ENCODE peak calls at places on chromosomes 2 and 18, in four cellular contexts. One of them, this sample, is unnamed. For H3K36me3, the result is how much of the 10 kb centered on the place peaks cover.

GRCh38 chr2:164697688-164698290 is 76.5 kb upstream of the GRB14 start:
- DNase-seq in effector memory CD4-positive, alpha-beta T cell: no peak
- DNase-seq in heart left ventricle: no peak
- DNase-seq in astrocyte: no peak
- DNase-seq in this sample: peak

GRCh38 chr2:238159676-238160205 is 971 bp downstream of the ERFE start:
- DNase-seq in effector memory CD4-positive, alpha-beta T cell: no peak
- DNase-seq in heart left ventricle: no peak
- DNase-seq in astrocyte: no peak
- DNase-seq in this sample: no peak

GRCh38 chr2:11073251-11073650 is 82.0 kb upstream of the SLC66A3 start:
- DNase-seq in effector memory CD4-positive, alpha-beta T cell: no peak
- DNase-seq in heart left ventricle: no peak
- DNase-seq in astrocyte: no peak
- DNase-seq in this sample: peak

GRCh38 chr2:128363991-128364390 is 45.3 kb upstream of the HS6ST1 start:
- DNase-seq in effector memory CD4-positive, alpha-beta T cell: no peak
- DNase-seq in heart left ventricle: no peak
- DNase-seq in astrocyte: no peak
- DNase-seq in this sample: no peak

GRCh38 chr2:217610411-217610814 is 392.4 kb downstream of the TNS1 start:
- DNase-seq in effector memory CD4-positive, alpha-beta T cell: no peak
- DNase-seq in heart left ventricle: no peak
- DNase-seq in astrocyte: no peak
- DNase-seq in this sample: no peak

GRCh38 chr2:121529439-121530209 is 1.1 kb upstream of the RNU4ATAC start:
- DNase-seq in effector memory CD4-positive, alpha-beta T cell: peak
- DNase-seq in heart left ventricle: peak
- DNase-seq in astrocyte: peak
- DNase-seq in this sample: no peak

GRCh38 chr2:241482556-241482955 is 25.8 kb downstream of the STK25 start:
- DNase-seq in effector memory CD4-positive, alpha-beta T cell: no peak
- DNase-seq in heart left ventricle: no peak
- DNase-seq in astrocyte: no peak
- DNase-seq in this sample: no peak

GRCh38 chr2:149743842-149744468 is 156.4 kb upstream of the MMADHC start:
- DNase-seq in effector memory CD4-positive, alpha-beta T cell: no peak
- DNase-seq in heart left ventricle: no peak
- DNase-seq in astrocyte: peak
- DNase-seq in this sample: no peak

GRCh38 chr2:15918761-15919356 is 21.5 kb upstream of the MYCN start:
- DNase-seq in effector memory CD4-positive, alpha-beta T cell: no peak
- DNase-seq in heart left ventricle: no peak
- DNase-seq in astrocyte: no peak
- DNase-seq in this sample: no peak

GRCh38 chr2:64581018-64581417 is 56.9 kb downstream of the AFTPH start:
- DNase-seq in effector memory CD4-positive, alpha-beta T cell: no peak
- DNase-seq in heart left ventricle: no peak
- DNase-seq in astrocyte: no peak
- DNase-seq in this sample: no peak

GRCh38 chr2:99821572-99822369 is 320.6 kb downstream of the AFF3 start:
- DNase-seq in effector memory CD4-positive, alpha-beta T cell: no peak
- DNase-seq in heart left ventricle: no peak
- DNase-seq in astrocyte: peak
- DNase-seq in this sample: no peak

GRCh38 chr2:48749820-48750739 is 5.4 kb downstream of the LHCGR start:
- DNase-seq in effector memory CD4-positive, alpha-beta T cell: no peak
- DNase-seq in heart left ventricle: no peak
- DNase-seq in astrocyte: no peak
- DNase-seq in this sample: peak

GRCh38 chr2:215028231-215028630 is 110.2 kb downstream of the ABCA12 start:
- DNase-seq in effector memory CD4-positive, alpha-beta T cell: no peak
- DNase-seq in heart left ventricle: no peak
- DNase-seq in astrocyte: peak
- DNase-seq in this sample: no peak

GRCh38 chr2:25829377-25829704 is 48.9 kb downstream of the ASXL2 start:
- DNase-seq in effector memory CD4-positive, alpha-beta T cell: no peak
- DNase-seq in heart left ventricle: no peak
- DNase-seq in astrocyte: no peak
- DNase-seq in this sample: no peak

GRCh38 chr2:60707750-60708371 is 48.2 kb upstream of the PAPOLG start:
- DNase-seq in effector memory CD4-positive, alpha-beta T cell: no peak
- DNase-seq in heart left ventricle: no peak
- DNase-seq in astrocyte: peak
- DNase-seq in this sample: peak

GRCh38 chr2:106960633-106961205 is 74.8 kb upstream of the ST6GAL2 start:
- DNase-seq in effector memory CD4-positive, alpha-beta T cell: no peak
- DNase-seq in heart left ventricle: no peak
- DNase-seq in astrocyte: peak
- DNase-seq in this sample: no peak

GRCh38 chr2:201515573-201516246 is 64.2 kb downstream of the STRADB start:
- DNase-seq in effector memory CD4-positive, alpha-beta T cell: no peak
- DNase-seq in heart left ventricle: no peak
- DNase-seq in astrocyte: no peak
- DNase-seq in this sample: no peak

GRCh38 chr2:119744335-119744939 is 15.3 kb upstream of the PTPN4 start:
- DNase-seq in effector memory CD4-positive, alpha-beta T cell: no peak
- DNase-seq in heart left ventricle: no peak
- DNase-seq in astrocyte: no peak
- DNase-seq in this sample: no peak

GRCh38 chr2:177778472-177778871 is 294.1 kb downstream of the PDE11A start:
- DNase-seq in effector memory CD4-positive, alpha-beta T cell: no peak
- DNase-seq in heart left ventricle: no peak
- DNase-seq in astrocyte: no peak
- DNase-seq in this sample: no peak

GRCh38 chr18:79825913-79826312 is 28.2 kb downstream of the KCNG2 start:
- DNase-seq in effector memory CD4-positive, alpha-beta T cell: no peak
- DNase-seq in heart left ventricle: no peak
- DNase-seq in astrocyte: no peak
- DNase-seq in this sample: no peak

GRCh38 chr2:152743004-152743403 is 24.6 kb downstream of the ARL6IP6 start:
- DNase-seq in effector memory CD4-positive, alpha-beta T cell: no peak
- DNase-seq in heart left ventricle: no peak
- DNase-seq in astrocyte: no peak
- DNase-seq in this sample: peak

GRCh38 chr2:210544839-210545238 is 11.6 kb upstream of the CPS1 start:
- DNase-seq in effector memory CD4-positive, alpha-beta T cell: no peak
- DNase-seq in heart left ventricle: no peak
- DNase-seq in astrocyte: no peak
- DNase-seq in this sample: no peak

GRCh38 chr2:107556038-107556627 is 270.6 kb upstream of the RGPD4 start:
- DNase-seq in effector memory CD4-positive, alpha-beta T cell: no peak
- DNase-seq in heart left ventricle: no peak
- DNase-seq in astrocyte: no peak
- DNase-seq in this sample: peak

GRCh38 chr2:207879536-207879935 is 109.8 kb upstream of the FZD5 start:
- DNase-seq in effector memory CD4-positive, alpha-beta T cell: no peak
- DNase-seq in heart left ventricle: no peak
- DNase-seq in astrocyte: peak
- DNase-seq in this sample: no peak

GRCh38 chr2:227341553-227341952 is 16.5 kb downstream of the MFF start:
- DNase-seq in effector memory CD4-positive, alpha-beta T cell: no peak
- DNase-seq in heart left ventricle: no peak
- DNase-seq in astrocyte: no peak
- DNase-seq in this sample: no peak

GRCh38 chr2:227340106-227340505 is 15.1 kb downstream of the MFF start:
- DNase-seq in effector memory CD4-positive, alpha-beta T cell: no peak
- DNase-seq in heart left ventricle: no peak
- DNase-seq in astrocyte: no peak
- DNase-seq in this sample: no peak

GRCh38 chr2:227339098-227339599 is 14.1 kb downstream of the MFF start:
- DNase-seq in effector memory CD4-positive, alpha-beta T cell: no peak
- DNase-seq in heart left ventricle: no peak
- DNase-seq in astrocyte: no peak
- DNase-seq in this sample: no peak

GRCh38 chr2:227335713-227336112 is 10.7 kb downstream of the MFF start:
- DNase-seq in effector memory CD4-positive, alpha-beta T cell: no peak
- DNase-seq in heart left ventricle: no peak
- DNase-seq in astrocyte: no peak
- DNase-seq in this sample: no peak
- H3K36me3 ChIP-seq in effector memory CD4-positive, alpha-beta T cell: under half
- H3K36me3 ChIP-seq in heart left ventricle: half or more
- H3K36me3 ChIP-seq in astrocyte: under half
- H3K36me3 ChIP-seq in this sample: half or more

DNA sequence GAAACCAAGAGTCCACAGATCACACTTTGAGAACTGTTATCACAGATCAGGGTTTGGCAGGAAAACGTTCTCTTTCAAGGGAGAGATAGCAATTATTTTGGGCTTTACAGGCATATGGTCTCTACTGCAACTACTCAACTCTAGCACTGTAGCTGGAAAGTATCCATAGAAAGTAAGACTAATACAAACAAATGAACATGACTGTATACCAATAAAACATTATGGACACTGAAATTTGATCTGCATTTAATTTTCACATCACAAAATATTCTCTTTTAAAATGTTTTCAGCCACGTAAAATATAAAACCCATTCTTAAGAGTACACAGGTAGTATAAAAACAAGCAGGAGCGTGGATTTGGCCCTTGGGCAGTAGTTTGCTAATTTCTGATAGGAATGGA is 100.5 kb downstream of the TRIP12 start:
- DNase-seq in effector memory CD4-positive, alpha-beta T cell: no peak
- DNase-seq in heart left ventricle: no peak
- DNase-seq in astrocyte: no peak
- DNase-seq in this sample: no peak
- H3K36me3 ChIP-seq in effector memory CD4-positive, alpha-beta T cell: under half
- H3K36me3 ChIP-seq in heart left ventricle: half or more
- H3K36me3 ChIP-seq in astrocyte: under half
- H3K36me3 ChIP-seq in this sample: under half

GRCh38 chr18:56606623-56607022 is 31.8 kb downstream of the TXNL1 start:
- DNase-seq in effector memory CD4-positive, alpha-beta T cell: no peak
- DNase-seq in heart left ventricle: no peak
- DNase-seq in astrocyte: no peak
- DNase-seq in this sample: no peak
- H3K36me3 ChIP-seq in effector memory CD4-positive, alpha-beta T cell: under half
- H3K36me3 ChIP-seq in heart left ventricle: half or more
- H3K36me3 ChIP-seq in astrocyte: under half
- H3K36me3 ChIP-seq in this sample: half or more

GRCh38 chr2:216424305-216424704 is 12.0 kb downstream of the SMARCAL1 start:
- DNase-seq in effector memory CD4-positive, alpha-beta T cell: no peak
- DNase-seq in heart left ventricle: no peak
- DNase-seq in astrocyte: no peak
- DNase-seq in this sample: no peak
- H3K36me3 ChIP-seq in effector memory CD4-positive, alpha-beta T cell: half or more
- H3K36me3 ChIP-seq in heart left ventricle: half or more
- H3K36me3 ChIP-seq in astrocyte: under half
- H3K36me3 ChIP-seq in this sample: half or more

DNA sequence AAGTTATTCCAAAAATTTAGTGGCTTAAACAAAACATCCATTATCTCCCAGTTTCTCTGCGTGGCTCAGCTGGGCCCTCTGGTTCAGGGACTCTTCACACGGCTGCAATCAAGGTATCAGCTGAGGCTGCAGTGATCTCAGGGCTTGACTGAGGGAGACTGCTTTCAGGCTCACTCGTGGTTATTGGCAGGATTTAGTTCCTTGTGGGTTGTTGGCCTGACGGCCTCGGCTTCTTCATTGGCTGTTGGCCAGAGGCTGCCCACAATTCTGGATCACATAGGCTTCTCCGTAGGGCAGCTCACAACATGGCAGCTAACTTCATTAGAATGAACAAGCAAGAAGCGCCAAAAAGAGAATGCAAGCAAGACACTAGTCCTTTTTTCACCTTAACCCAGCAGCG is 90.1 kb downstream of the ABI2 start:
- DNase-seq in effector memory CD4-positive, alpha-beta T cell: no peak
- DNase-seq in heart left ventricle: no peak
- DNase-seq in astrocyte: peak
- DNase-seq in this sample: no peak
- H3K36me3 ChIP-seq in effector memory CD4-positive, alpha-beta T cell: under half
- H3K36me3 ChIP-seq in heart left ventricle: half or more
- H3K36me3 ChIP-seq in astrocyte: under half
- H3K36me3 ChIP-seq in this sample: under half

DNA sequence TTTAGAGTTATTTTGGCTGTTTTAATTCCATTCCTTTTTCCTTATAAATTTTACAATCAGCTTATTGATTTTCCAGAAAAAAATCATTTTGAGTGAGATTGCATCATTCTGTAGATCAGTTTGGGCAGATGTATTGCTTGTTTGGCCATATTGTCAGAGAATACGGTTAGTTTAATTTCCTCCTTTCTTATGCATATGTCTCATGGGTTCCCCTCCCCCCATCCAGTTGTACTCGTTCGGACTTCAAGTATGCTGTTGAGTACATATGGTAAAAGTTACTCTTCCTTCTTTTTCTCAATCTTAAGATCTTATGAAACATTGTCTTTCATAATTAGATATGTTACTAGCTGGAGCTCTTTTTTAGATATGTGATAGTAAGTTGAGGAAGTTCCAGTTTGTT is 131.2 kb upstream of the TTC27 start:
- DNase-seq in effector memory CD4-positive, alpha-beta T cell: no peak
- DNase-seq in heart left ventricle: no peak
- DNase-seq in astrocyte: no peak
- DNase-seq in this sample: no peak
- H3K36me3 ChIP-seq in effector memory CD4-positive, alpha-beta T cell: under half
- H3K36me3 ChIP-seq in heart left ventricle: half or more
- H3K36me3 ChIP-seq in astrocyte: under half
- H3K36me3 ChIP-seq in this sample: half or more

DNA sequence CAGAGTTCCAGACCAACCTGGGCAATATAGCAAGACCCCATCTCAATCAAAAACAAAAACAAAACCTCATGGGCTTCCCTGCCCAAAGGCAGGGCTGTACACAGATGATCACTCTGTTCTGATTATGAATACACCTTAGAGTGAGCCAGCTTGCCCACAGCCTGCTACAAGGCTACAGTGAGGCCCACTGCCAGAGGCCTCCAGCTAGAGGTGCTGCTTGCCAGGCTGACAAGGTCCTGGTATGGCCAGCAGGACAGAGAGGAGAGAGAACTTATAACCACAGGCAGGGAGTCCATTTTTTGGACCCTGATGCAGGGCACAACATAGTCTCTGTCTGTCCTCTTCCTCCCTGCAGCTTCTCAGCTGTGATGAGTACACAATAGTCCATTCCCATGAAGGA is 41.5 kb downstream of the KANSL3 start:
- DNase-seq in effector memory CD4-positive, alpha-beta T cell: no peak
- DNase-seq in heart left ventricle: no peak
- DNase-seq in astrocyte: no peak
- DNase-seq in this sample: no peak
- H3K36me3 ChIP-seq in effector memory CD4-positive, alpha-beta T cell: half or more
- H3K36me3 ChIP-seq in heart left ventricle: half or more
- H3K36me3 ChIP-seq in astrocyte: half or more
- H3K36me3 ChIP-seq in this sample: half or more

This sample was measured in OCI-LY7.